ENCODE peak calls at places on chromosomes 3 and 15, in ten cellular contexts. C, B, E, O, R, I, A, H, F and G are unnamed samples.

GRCh38 chr3:14876942-14877341 is 58.2 kb downstream of the FGD5 start:
- DNase-seq in C (peak; percentile 84), B (peak; percentile 88), E (peak; percentile 40), O (peak; percentile 87), R (no peak), I (no peak), A (no peak), H (no peak), F (peak; percentile 29), G (no peak)

GRCh38 chr3:9946112-9947024 is 5.8 kb downstream of the PRRT3 start:
- DNase-seq in C (peak; percentile 79), B (peak; percentile 92), E (peak; percentile 89), O (peak; percentile 98), R (peak; percentile 88), I (peak; percentile 80), A (peak; percentile 79), H (peak; percentile 90), F (peak; percentile 91), G (peak; percentile 89)

GRCh38 chr3:185084883-185085282 is 68.0 kb downstream of the C3orf70 start:
- DNase-seq in C (no peak), B (no peak), E (no peak), O (no peak), R (no peak), I (no peak), A (peak; percentile 16), H (no peak), F (no peak), G (no peak)

GRCh38 chr3:21154911-21155310 is 596.1 kb downstream of the ZNF385D start:
- DNase-seq in C (no peak), B (no peak), E (no peak), O (no peak), R (no peak), I (no peak), A (no peak), H (no peak), F (no peak), G (no peak)

GRCh38 chr3:180196658-180197057 is 159.9 kb upstream of the PEX5L start:
- DNase-seq in C (no peak), B (no peak), E (no peak), O (no peak), R (no peak), I (no peak), A (no peak), H (no peak), F (no peak), G (no peak)

GRCh38 chr3:166451997-166452396 is 614.8 kb upstream of the BCHE start:
- DNase-seq in C (no peak), B (no peak), E (no peak), O (no peak), R (no peak), I (no peak), A (peak; percentile 80), H (no peak), F (no peak), G (no peak)

GRCh38 chr15:52514482-52514881 is 14.2 kb downstream of the MYO5A start:
- DNase-seq in C (no peak), B (no peak), E (no peak), O (no peak), R (no peak), I (no peak), A (peak; percentile 28), H (no peak), F (no peak), G (no peak)

GRCh38 chr3:194487289-194488006 is 646 bp upstream of the ATP13A3 start:
- DNase-seq in C (peak; percentile 10), B (peak; percentile 75), E (peak; percentile 41), O (peak; percentile 85), R (peak; percentile 61), I (no peak), A (no peak), H (peak; percentile 57), F (peak; percentile 41), G (peak; percentile 71)

GRCh38 chr15:74885461-74885860 is 4.4 kb upstream of the MPI start:
- DNase-seq in C (no peak), B (no peak), E (no peak), O (no peak), R (no peak), I (no peak), A (no peak), H (no peak), F (no peak), G (no peak)

GRCh38 chr3:112631257-112631656 is 9.7 kb downstream of the CCDC80 start:
- DNase-seq in C (no peak), B (no peak), E (no peak), O (no peak), R (no peak), I (no peak), A (no peak), H (no peak), F (no peak), G (no peak)

GRCh38 chr15:72116680-72117447 is 1.1 kb downstream of the MYO9A start:
- DNase-seq in C (peak; percentile 26), B (peak; percentile 58), E (no peak), O (peak; percentile 66), R (peak; percentile 51), I (no peak), A (peak; percentile 19), H (no peak), F (peak; percentile 44), G (peak; percentile 35)

GRCh38 chr3:129121016-129121791 is 400 bp downstream of the RAB43 start:
- DNase-seq in C (no peak), B (no peak), E (peak; percentile 34), O (peak; percentile 73), R (no peak), I (no peak), A (no peak), H (no peak), F (no peak), G (no peak)

GRCh38 chr3:133663569-133664313 is 2.0 kb upstream of the TOPBP1 start:
- DNase-seq in C (peak; percentile 23), B (no peak), E (no peak), O (no peak), R (no peak), I (peak; percentile 63), A (peak; percentile 33), H (peak; percentile 57), F (no peak), G (peak; percentile 73)

GRCh38 chr15:53536479-53537120 is 222.9 kb downstream of the WDR72 start:
- DNase-seq in C (no peak), B (no peak), E (no peak), O (no peak), R (no peak), I (no peak), A (peak; percentile 76), H (no peak), F (no peak), G (no peak)

GRCh38 chr3:177574232-177574856 is 377.1 kb upstream of the TBL1XR1 start:
- DNase-seq in C (peak; percentile 72), B (peak; percentile 65), E (no peak), O (peak; percentile 80), R (no peak), I (no peak), A (peak; percentile 67), H (peak; percentile 55), F (peak; percentile 29), G (peak; percentile 72)

GRCh38 chr15:39934415-39935044 is 615 bp downstream of the EIF2AK4 start:
- DNase-seq in C (no peak), B (no peak), E (no peak), O (no peak), R (no peak), I (no peak), A (peak; percentile 30), H (no peak), F (no peak), G (no peak)

GRCh38 chr3:57696861-57697321 is 4.0 kb upstream of the DENND6A start:
- DNase-seq in C (peak; percentile 79), B (no peak), E (no peak), O (no peak), R (no peak), I (no peak), A (peak; percentile 94), H (no peak), F (peak; percentile 7), G (no peak)

GRCh38 chr3:16094644-16095272 is 79.7 kb upstream of the GALNT15 start:
- DNase-seq in C (no peak), B (no peak), E (no peak), O (no peak), R (no peak), I (no peak), A (no peak), H (no peak), F (no peak), G (no peak)

GRCh38 chr3:48426944-48427629 is 2.8 kb downstream of the PLXNB1 start:
- DNase-seq in C (no peak), B (peak; percentile 50), E (no peak), O (peak; percentile 66), R (no peak), I (no peak), A (no peak), H (no peak), F (peak; percentile 74), G (no peak)

GRCh38 chr3:52670621-52671521 is 14.8 kb downstream of the PBRM1 start:
- DNase-seq in C (no peak), B (no peak), E (no peak), O (no peak), R (no peak), I (peak; percentile 96), A (peak; percentile 100), H (no peak), F (no peak), G (no peak)

GRCh38 chr3:43019168-43019765 is 40.2 kb downstream of the GASK1A start:
- DNase-seq in C (no peak), B (no peak), E (no peak), O (no peak), R (no peak), I (no peak), A (no peak), H (no peak), F (no peak), G (no peak)
- H3K9me3 ChIP-seq in C (no peaks in the 10 kb centered on the region), B (no peaks in the 10 kb centered on the region), E (no peaks in the 10 kb centered on the region), O (no peaks in the 10 kb centered on the region), R (no peaks in the 10 kb centered on the region), I (no peaks in the 10 kb centered on the region), A (peaks cover 12% of the 10 kb centered on the region), H (no peaks in the 10 kb centered on the region), F (no peaks in the 10 kb centered on the region), G (peaks cover 5% of the 10 kb centered on the region)

GRCh38 chr15:96974761-96975160 is 644.3 kb downstream of the NR2F2 start:
- DNase-seq in C (no peak), B (no peak), E (no peak), O (no peak), R (no peak), I (no peak), A (no peak), H (no peak), F (no peak), G (no peak)
- H3K9me3 ChIP-seq in C (no peaks in the 10 kb centered on the region), B (no peaks in the 10 kb centered on the region), E (no peaks in the 10 kb centered on the region), O (no peaks in the 10 kb centered on the region), R (no peaks in the 10 kb centered on the region), I (peaks cover 4% of the 10 kb centered on the region), A (no peaks in the 10 kb centered on the region), H (no peaks in the 10 kb centered on the region), F (no peaks in the 10 kb centered on the region), G (no peaks in the 10 kb centered on the region)

GRCh38 chr3:104281713-104282112 is 1085.0 kb upstream of the ALCAM start:
- DNase-seq in C (no peak), B (no peak), E (no peak), O (no peak), R (no peak), I (no peak), A (no peak), H (no peak), F (no peak), G (no peak)
- H3K9me3 ChIP-seq in C (no peaks in the 10 kb centered on the region), B (peaks cover 38% of the 10 kb centered on the region), E (peaks cover 3% of the 10 kb centered on the region), O (no peaks in the 10 kb centered on the region), R (peaks cover 6% of the 10 kb centered on the region), I (peaks cover 9% of the 10 kb centered on the region), A (peaks cover 7% of the 10 kb centered on the region), H (peaks cover 38% of the 10 kb centered on the region), F (no peaks in the 10 kb centered on the region), G (peaks cover 3% of the 10 kb centered on the region)

GRCh38 chr15:25207369-25207768 is 231.5 kb downstream of the UBE3A start:
- DNase-seq in C (no peak), B (no peak), E (no peak), O (no peak), R (no peak), I (no peak), A (no peak), H (no peak), F (no peak), G (no peak)
- H3K9me3 ChIP-seq in C (no peaks in the 10 kb centered on the region), B (peaks cover 90% of the 10 kb centered on the region), E (no peaks in the 10 kb centered on the region), O (no peaks in the 10 kb centered on the region), R (peaks cover 10% of the 10 kb centered on the region), I (peaks cover 30% of the 10 kb centered on the region), A (peaks cover 54% of the 10 kb centered on the region), H (peaks cover 56% of the 10 kb centered on the region), F (no peaks in the 10 kb centered on the region), G (peaks cover 47% of the 10 kb centered on the region)